ENCODE peak calls at places on chromosome 2, in five cellular contexts. J, Z, N, T and A are unnamed samples.

GRCh38 chr2:10022041-10022421 is 21.3 kb upstream of the KLF11 start:
- DNase-seq in J (no peak), Z (no peak), N (no peak), T (no peak), A (peak)

GRCh38 chr2:157155992-157156391 is 101.5 kb upstream of the GALNT5 start:
- DNase-seq in J (no peak), Z (no peak), N (no peak), T (no peak), A (no peak)

GRCh38 chr2:23519334-23519651 is 134.3 kb downstream of the KLHL29 start:
- DNase-seq in J (no peak), Z (no peak), N (no peak), T (no peak), A (peak)

GRCh38 chr2:8551622-8552074 is 130.2 kb upstream of the ID2 start:
- DNase-seq in J (no peak), Z (no peak), N (no peak), T (no peak), A (no peak)

GRCh38 chr2:231449503-231450054 is 14.7 kb downstream of the NCL start:
- DNase-seq in J (no peak), Z (no peak), N (no peak), T (no peak), A (no peak)

GRCh38 chr2:176653856-176654443 is 384.7 kb downstream of the MTX2 start:
- DNase-seq in J (peak), Z (peak), N (peak), T (peak), A (peak)

GRCh38 chr2:64212801-64213321 is 68.6 kb upstream of the PELI1 start:
- DNase-seq in J (peak), Z (peak), N (peak), T (no peak), A (no peak)

GRCh38 chr2:185215497-185215896 is 523.1 kb upstream of the FSIP2 start:
- DNase-seq in J (no peak), Z (no peak), N (no peak), T (no peak), A (peak)

GRCh38 chr2:198287706-198288105 is 483.3 kb downstream of the PLCL1 start:
- DNase-seq in J (no peak), Z (no peak), N (no peak), T (no peak), A (no peak)

GRCh38 chr2:46540496-46541342 is 61.4 kb downstream of the TMEM247 start:
- DNase-seq in J (no peak), Z (no peak), N (no peak), T (no peak), A (no peak)

GRCh38 chr2:183010112-183010511 is 28.1 kb downstream of the NCKAP1 start:
- DNase-seq in J (no peak), Z (peak), N (no peak), T (no peak), A (peak)

GRCh38 chr2:127398239-127398590 is 10.4 kb upstream of the MAP3K2 start:
- DNase-seq in J (peak), Z (peak), N (peak), T (no peak), A (peak)

GRCh38 chr2:26899500-26900164 is 51.7 kb downstream of the DPYSL5 start:
- DNase-seq in J (no peak), Z (no peak), N (no peak), T (no peak), A (no peak)

GRCh38 chr2:221467610-221468009 is 104.5 kb downstream of the EPHA4 start:
- DNase-seq in J (no peak), Z (no peak), N (no peak), T (no peak), A (no peak)